ENCODE peak calls at places on chromosomes 4 and X, in four cellular contexts. One of them, this sample, is unnamed. For H4K20me1, the result is how much of the 10 kb centered on the place peaks cover.

GRCh38 chr4:100504086-100504874 is 13.5 kb downstream of the EMCN start:
- DNase-seq in IMR-90: no peak
- DNase-seq in HepG2: no peak
- DNase-seq in HCT116: no peak
- DNase-seq in this sample: no peak

GRCh38 chr4:70632028-70632427 is 3.5 kb downstream of the ENAM start:
- DNase-seq in IMR-90: peak
- DNase-seq in HepG2: no peak
- DNase-seq in HCT116: peak
- DNase-seq in this sample: no peak

GRCh38 chr4:206054-206453 is 81.8 kb downstream of the ZNF718 start:
- DNase-seq in IMR-90: no peak
- DNase-seq in HepG2: no peak
- DNase-seq in HCT116: no peak
- DNase-seq in this sample: no peak

GRCh38 chrX:86696951-86697350 is 548.7 kb downstream of the DACH2 start:
- DNase-seq in IMR-90: no peak
- DNase-seq in HepG2: no peak
- DNase-seq in HCT116: no peak
- DNase-seq in this sample: no peak

GRCh38 chr4:134585972-134586371 is 384.4 kb upstream of the PABPC4L start:
- DNase-seq in IMR-90: no peak
- DNase-seq in HepG2: no peak
- DNase-seq in HCT116: no peak
- DNase-seq in this sample: no peak

GRCh38 chrX:21153503-21153902 is 220.7 kb upstream of the CNKSR2 start:
- DNase-seq in IMR-90: peak
- DNase-seq in HepG2: no peak
- DNase-seq in HCT116: no peak
- DNase-seq in this sample: no peak

GRCh38 chrX:6852869-6853268 is 294.6 kb upstream of the STS start:
- DNase-seq in IMR-90: no peak
- DNase-seq in HepG2: no peak
- DNase-seq in HCT116: no peak
- DNase-seq in this sample: peak

GRCh38 chr4:3009422-3009821 is 46.1 kb downstream of the GRK4 start:
- DNase-seq in IMR-90: no peak
- DNase-seq in HepG2: peak
- DNase-seq in HCT116: peak
- DNase-seq in this sample: peak

GRCh38 chr4:8306511-8307021 is 37.0 kb downstream of the HTRA3 start:
- DNase-seq in IMR-90: no peak
- DNase-seq in HepG2: no peak
- DNase-seq in HCT116: no peak
- DNase-seq in this sample: no peak

GRCh38 chr4:84708406-84709135 is 125.6 kb downstream of the CDS1 start:
- DNase-seq in IMR-90: peak
- DNase-seq in HepG2: no peak
- DNase-seq in HCT116: no peak
- DNase-seq in this sample: no peak

GRCh38 chr4:37422638-37423037 is 178.1 kb downstream of the NWD2 start:
- DNase-seq in IMR-90: no peak
- DNase-seq in HepG2: no peak
- DNase-seq in HCT116: no peak
- DNase-seq in this sample: no peak
- H3K27ac ChIP-seq in IMR-90: no peak
- H3K27ac ChIP-seq in HepG2: no peak
- H3K27ac ChIP-seq in HCT116: no peak
- H3K27ac ChIP-seq in this sample: no peak

DNA sequence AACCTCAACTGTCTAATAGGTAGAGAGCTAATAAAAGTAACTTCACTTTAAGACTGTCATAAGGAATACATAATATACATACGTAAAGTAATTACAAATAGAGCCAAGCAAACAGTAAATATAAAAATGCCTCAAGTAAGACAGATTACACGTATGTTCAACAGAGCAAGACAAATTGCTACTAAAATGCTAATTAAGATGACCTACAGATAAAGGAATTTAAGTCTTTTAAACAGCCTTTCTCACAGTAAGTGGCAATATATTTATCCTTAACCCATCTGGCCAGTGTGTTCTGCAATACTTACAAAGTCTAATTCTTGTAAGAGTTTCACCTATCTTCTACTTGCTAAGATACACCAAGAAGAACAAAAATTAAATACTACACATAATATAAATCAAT is 12.7 kb downstream of the G3BP2 start:
- DNase-seq in IMR-90: no peak
- DNase-seq in HepG2: no peak
- DNase-seq in HCT116: no peak
- DNase-seq in this sample: no peak
- H4K20me1 ChIP-seq in IMR-90: half or more
- H4K20me1 ChIP-seq in HepG2: under half
- H4K20me1 ChIP-seq in HCT116: under half
- H4K20me1 ChIP-seq in this sample: half or more

GRCh38 chrX:101391831-101392230 is 1.0 kb downstream of the RPL36A start:
- DNase-seq in IMR-90: no peak
- DNase-seq in HepG2: no peak
- DNase-seq in HCT116: no peak
- DNase-seq in this sample: no peak
- H3K27ac ChIP-seq in IMR-90: peak
- H3K27ac ChIP-seq in HepG2: peak
- H3K27ac ChIP-seq in HCT116: peak
- H3K27ac ChIP-seq in this sample: peak

GRCh38 chrX:41332408-41332987 is 1.5 kb upstream of the DDX3X start:
- DNase-seq in IMR-90: peak
- DNase-seq in HepG2: no peak
- DNase-seq in HCT116: no peak
- DNase-seq in this sample: peak
- H4K20me1 ChIP-seq in IMR-90: under half
- H4K20me1 ChIP-seq in HepG2: under half
- H4K20me1 ChIP-seq in HCT116: under half
- H4K20me1 ChIP-seq in this sample: under half

DNA sequence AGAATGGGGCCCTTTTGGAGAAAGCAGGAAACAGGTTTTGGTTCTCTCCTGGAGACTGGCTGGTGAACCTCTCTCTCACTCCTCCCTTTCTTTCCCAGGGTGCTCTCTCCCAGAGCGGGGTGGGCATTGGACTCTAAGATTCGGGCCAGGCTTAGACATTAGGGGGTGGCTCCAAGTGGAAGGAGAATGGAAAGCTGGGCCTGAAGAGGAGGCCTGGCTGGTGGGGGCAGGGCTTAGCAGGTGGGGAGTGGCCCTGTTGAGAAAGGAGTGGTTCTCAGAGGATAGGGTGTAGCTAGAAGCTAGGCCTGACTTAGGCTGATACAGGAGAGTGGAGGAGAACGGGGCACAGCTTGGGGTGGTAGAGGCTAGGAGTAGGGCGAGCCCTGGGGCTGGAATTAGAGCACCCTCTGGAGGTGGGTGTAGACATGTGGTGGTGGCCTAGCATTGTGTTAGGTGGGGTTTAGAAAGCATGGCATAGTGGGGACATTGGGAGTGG is 5.7 kb downstream of the PLP2 start:
- DNase-seq in IMR-90: no peak
- DNase-seq in HepG2: no peak
- DNase-seq in HCT116: no peak
- DNase-seq in this sample: peak
- H3K27ac ChIP-seq in IMR-90: no peak
- H3K27ac ChIP-seq in HepG2: no peak
- H3K27ac ChIP-seq in HCT116: peak
- H3K27ac ChIP-seq in this sample: no peak

This sample was measured in Karpas-422.